ENCODE peak calls at places on chromosome 9, in four cellular contexts. P is psoas muscle, F is foreskin keratinocyte, W is H9. I is an unnamed sample.

GRCh38 chr9:20670395-20670794 is 13.7 kb upstream of the FOCAD start:
- DNase-seq in W (no peak), F (no peak), P (no peak), I (no peak)

GRCh38 chr9:117772960-117773359 is 68.8 kb downstream of the TLR4 start:
- DNase-seq in P (peak), W (no peak), F (peak), I (no peak)

GRCh38 chr9:130688070-130688469 is 5.5 kb upstream of the EXOSC2 start:
- DNase-seq in P (no peak), W (no peak), F (no peak), I (no peak)

GRCh38 chr9:77927265-77927664 is 104.3 kb downstream of the GNAQ start:
- DNase-seq in W (no peak), F (no peak), P (no peak), I (no peak)

GRCh38 chr9:127353882-127354281 is 43.1 kb upstream of the SLC2A8 start:
- DNase-seq in P (no peak), F (no peak), W (peak), I (no peak)

GRCh38 chr9:114908104-114908621 is 22.2 kb downstream of the TNFSF8 start:
- DNase-seq in W (peak), F (peak), P (no peak), I (no peak)

GRCh38 chr9:89145086-89145485 is 33.5 kb downstream of the SHC3 start:
- DNase-seq in P (no peak), W (no peak), F (no peak), I (no peak)

GRCh38 chr9:70499621-70500020 is 85.2 kb upstream of the KLF9 start:
- DNase-seq in W (no peak), F (no peak), P (no peak), I (no peak)

GRCh38 chr9:87880683-87881082 is 2.0 kb upstream of the SPATA31E1 start:
- DNase-seq in P (no peak), W (no peak), F (no peak), I (no peak)

GRCh38 chr9:134591573-134591981 is 50.0 kb upstream of the COL5A1 start:
- DNase-seq in W (no peak), F (no peak), P (no peak), I (no peak)

DNA sequence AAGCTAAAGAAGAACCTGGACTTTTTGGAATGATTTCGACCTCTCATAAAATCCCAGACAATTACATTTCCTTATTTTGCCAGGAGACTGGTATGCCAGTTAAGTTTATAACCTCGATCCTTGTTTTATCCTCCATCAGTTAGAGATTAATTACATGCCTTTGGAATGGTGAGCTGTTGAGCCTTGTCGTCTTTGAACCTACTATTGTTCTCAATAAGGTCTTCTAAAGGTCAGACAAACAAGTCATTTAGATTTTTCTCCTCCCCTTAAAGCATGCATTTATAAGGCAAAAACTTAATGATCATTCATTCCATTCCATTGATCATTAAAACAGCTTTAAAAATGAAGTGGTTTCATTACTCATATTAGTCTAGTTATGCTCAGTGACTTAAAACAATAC is 304.9 kb downstream of the DOCK8 start:
- DNase-seq in F (no peak), W (no peak), P (no peak), I (no peak)
- TF ChIP-seq CTCF in F (no peak), W (no peak), P (no peak), I (no peak)

GRCh38 chr9:105416840-105417239 is 31.0 kb upstream of the FSD1L start:
- DNase-seq in F (no peak), W (no peak), P (no peak), I (no peak)

GRCh38 chr9:105415344-105415980 is 32.4 kb upstream of the FSD1L start:
- DNase-seq in P (no peak), W (peak), F (peak), I (peak)

GRCh38 chr9:105418588-105419108 is 29.2 kb upstream of the FSD1L start:
- DNase-seq in W (no peak), P (no peak), F (no peak), I (no peak)

DNA sequence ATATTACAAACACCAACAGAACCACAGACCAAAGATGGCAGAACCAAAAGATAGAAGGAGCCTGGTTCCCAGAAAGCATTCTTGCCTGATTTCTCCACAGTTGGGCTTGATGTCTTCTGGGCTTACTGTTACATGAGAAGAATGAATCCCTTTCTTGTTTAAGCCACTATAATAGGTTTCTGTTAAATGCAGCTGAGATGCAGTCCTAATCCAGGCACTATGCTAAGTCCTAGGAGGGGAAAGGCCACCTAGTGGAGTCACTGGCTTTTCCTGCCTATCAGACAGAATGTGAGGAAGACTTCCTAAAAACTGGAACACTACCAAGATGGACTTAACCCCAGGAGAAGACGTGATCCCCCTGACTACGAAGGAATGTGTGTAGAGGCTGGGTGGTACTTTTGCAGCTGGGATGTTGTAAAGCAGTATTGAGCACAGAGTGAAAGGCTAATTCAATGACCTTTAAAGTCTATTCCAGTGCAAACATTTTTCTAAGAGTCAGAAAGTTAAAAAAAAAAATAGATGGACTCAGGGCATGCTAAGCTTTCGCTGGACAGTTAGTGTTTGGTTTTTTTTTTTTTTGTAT is 34.3 kb upstream of the FSD1L start:
- DNase-seq in P (no peak), F (peak), W (peak), I (no peak)
- TF ChIP-seq CTCF in P (no peak), F (peak), W (peak), I (no peak)

DNA sequence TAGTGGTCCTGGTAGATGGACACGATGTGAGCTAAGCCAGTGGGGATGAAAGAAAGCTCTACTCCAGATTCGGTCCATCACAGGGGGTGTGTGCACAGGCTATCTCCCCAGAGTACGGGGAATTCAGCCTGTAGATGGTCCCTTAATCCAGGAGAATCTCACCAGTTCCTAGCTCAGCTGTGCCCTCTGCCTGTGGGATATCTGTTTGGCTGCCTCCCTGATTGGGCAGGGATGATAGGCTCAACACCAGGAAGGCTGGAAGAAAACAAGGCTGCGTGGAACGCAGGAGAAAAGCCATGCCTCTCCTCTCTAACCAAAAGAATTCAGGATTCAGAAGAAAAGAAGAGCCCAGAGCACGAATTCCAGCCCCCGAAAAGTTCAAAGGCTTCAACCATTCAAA is 40.9 kb downstream of the VLDLR start:
- DNase-seq in F (no peak), W (peak), P (no peak), I (no peak)
- TF ChIP-seq CTCF in F (peak), W (peak), P (no peak), I (no peak)

DNA sequence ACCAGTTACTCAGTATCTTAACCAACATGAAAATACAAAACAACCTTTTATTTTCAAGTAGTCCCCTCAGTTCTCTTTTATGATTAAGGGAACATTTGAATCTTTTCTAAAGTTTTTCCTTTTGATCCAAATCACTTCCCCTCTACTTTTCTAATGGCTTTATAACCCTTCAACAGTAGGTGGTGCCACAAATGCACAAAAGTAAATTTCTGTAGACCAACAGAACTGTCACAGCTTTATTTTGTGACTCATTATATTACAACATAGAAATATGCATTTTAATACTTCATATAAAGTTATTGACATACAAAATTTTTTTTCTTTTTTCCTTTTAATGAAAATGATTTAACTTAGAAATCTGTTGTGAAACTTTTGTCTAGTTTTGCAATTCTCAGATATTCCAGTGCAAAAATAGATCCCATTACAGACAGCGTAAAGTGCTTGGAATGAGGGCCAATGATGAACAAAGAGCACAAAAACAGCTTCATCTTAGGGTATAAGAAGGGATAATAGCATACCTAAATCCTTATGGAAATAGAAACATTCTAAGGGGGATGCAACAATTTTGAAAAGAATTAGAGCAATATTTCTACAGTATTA is 17.0 kb downstream of the NIPSNAP3B start:
- DNase-seq in W (no peak), F (no peak), P (no peak), I (no peak)
- TF ChIP-seq CTCF in W (peak), F (peak), P (peak), I (no peak)

GRCh38 chr9:129001504-129002325 is 26.4 kb downstream of the SH3GLB2 start:
- DNase-seq in F (no peak), P (no peak), W (no peak), I (no peak)

GRCh38 chr9:128998462-128998861 is 29.7 kb downstream of the SH3GLB2 start:
- DNase-seq in F (peak), W (no peak), P (no peak), I (no peak)

GRCh38 chr9:128995791-128996190 is 32.3 kb downstream of the SH3GLB2 start:
- DNase-seq in F (no peak), W (no peak), P (no peak), I (no peak)

GRCh38 chr9:129002989-129003388 is 25.1 kb downstream of the SH3GLB2 start:
- DNase-seq in F (no peak), P (no peak), W (no peak), I (no peak)

DNA sequence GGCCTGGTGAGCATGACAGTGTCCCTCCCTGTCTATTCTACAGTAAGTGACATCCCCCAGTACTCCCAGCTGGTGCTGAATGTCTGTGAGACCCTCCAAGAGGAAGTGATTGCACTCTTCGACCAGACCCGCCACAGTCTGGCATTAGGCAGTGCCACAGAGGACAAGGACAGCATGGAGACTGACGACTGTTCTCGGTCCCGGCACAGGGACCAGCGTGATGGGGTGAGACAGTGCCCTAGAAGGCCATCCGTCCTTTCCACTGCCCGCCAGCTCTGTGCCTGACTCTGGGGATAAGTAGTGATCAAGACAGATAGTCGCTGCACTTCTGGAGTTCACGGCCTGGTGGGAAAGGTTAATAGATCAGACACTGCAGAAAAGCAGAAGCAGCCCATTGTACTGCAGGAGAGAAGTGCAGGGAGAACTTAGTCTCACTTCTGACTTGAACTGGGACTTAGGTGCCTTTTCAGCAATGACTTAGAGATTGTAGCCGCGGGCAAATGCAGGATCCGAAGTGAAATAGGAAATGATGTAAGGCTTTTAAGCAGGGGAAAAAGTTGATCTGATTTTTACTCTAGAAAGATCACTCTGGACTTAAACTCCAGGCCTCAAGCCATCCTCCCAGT is 28.4 kb downstream of the SH3GLB2 start:
- DNase-seq in P (no peak), W (no peak), F (no peak), I (no peak)
- TF ChIP-seq CTCF in P (no peak), W (no peak), F (no peak), I (no peak)

GRCh38 chr9:121498487-121499176 is 1.0 kb downstream of the GGTA1 start:
- DNase-seq in W (peak), F (peak), P (peak), I (peak)
- TF ChIP-seq CTCF in W (no peak), F (no peak), P (no peak), I (peak)

GRCh38 chr9:73180373-73180772 is 28.7 kb downstream of the ANXA1 start:
- DNase-seq in F (no peak), P (no peak), W (no peak), I (no peak)

GRCh38 chr9:73179594-73179993 is 27.9 kb downstream of the ANXA1 start:
- DNase-seq in F (no peak), W (no peak), P (no peak), I (no peak)

GRCh38 chr9:73183917-73184861 is 32.5 kb downstream of the ANXA1 start:
- DNase-seq in F (no peak), W (no peak), P (no peak), I (no peak)
- TF ChIP-seq CTCF in F (peak), W (peak), P (peak), I (peak)